ENCODE peak calls at places on chromosomes 3 and 15, in nine cellular contexts. E, Y, Q, N, O, M, B, I and C are unnamed samples.

GRCh38 chr3:49799761-49800160 is at the start of gene CDHR4:
- DNase-seq in E (no peak), Y (no peak), Q (no peak), N (no peak), O (no peak), M (no peak), B (peak), I (no peak), C (peak)

GRCh38 chr3:160448845-160449659 is 534 bp downstream of the TRIM59 start:
- DNase-seq in E (no peak), Y (peak), Q (peak), N (no peak), O (peak), M (peak), B (peak), I (no peak), C (peak)

GRCh38 chr15:58362262-58362922 is 69.4 kb upstream of the LIPC start:
- DNase-seq in E (no peak), Y (no peak), Q (no peak), N (no peak), O (no peak), M (no peak), B (no peak), I (no peak), C (no peak)

GRCh38 chr3:77815467-77815866 is 775.6 kb downstream of the ROBO2 start:
- DNase-seq in E (no peak), Y (no peak), Q (no peak), N (no peak), O (no peak), M (peak), B (peak), I (no peak), C (peak)

GRCh38 chr3:111594205-111594604 is 941 bp downstream of the ZBED2 start:
- DNase-seq in E (no peak), Y (no peak), Q (no peak), N (no peak), O (no peak), M (no peak), B (peak), I (no peak), C (peak)

GRCh38 chr3:24523988-24524727 is 29.5 kb upstream of the THRB start:
- DNase-seq in E (no peak), Y (no peak), Q (no peak), N (no peak), O (no peak), M (no peak), B (peak), I (no peak), C (peak)

GRCh38 chr3:153768559-153769469 is 352.4 kb upstream of the ARHGEF26 start:
- DNase-seq in E (peak), Y (peak), Q (peak), N (peak), O (peak), M (peak), B (peak), I (no peak), C (peak)

GRCh38 chr3:194374930-194375329 is 5.4 kb upstream of the LRRC15 start:
- DNase-seq in E (no peak), Y (no peak), Q (no peak), N (no peak), O (no peak), M (no peak), B (no peak), I (no peak), C (no peak)

GRCh38 chr3:52233108-52233591 is 5.8 kb downstream of the TWF2 start:
- DNase-seq in E (no peak), Y (no peak), Q (peak), N (no peak), O (no peak), M (no peak), B (no peak), I (no peak), C (no peak)

GRCh38 chr15:58529041-58529440 is 97.2 kb downstream of the LIPC start:
- DNase-seq in E (no peak), Y (no peak), Q (no peak), N (no peak), O (no peak), M (peak), B (no peak), I (no peak), C (no peak)

GRCh38 chr3:177231237-177231636 is 34.0 kb upstream of the TBL1XR1 start:
- DNase-seq in E (no peak), Y (no peak), Q (no peak), N (no peak), O (no peak), M (no peak), B (no peak), I (no peak), C (no peak)

GRCh38 chr3:107816082-107816481 is 274.7 kb downstream of the CD47 start:
- DNase-seq in E (no peak), Y (no peak), Q (no peak), N (no peak), O (no peak), M (no peak), B (no peak), I (no peak), C (no peak)

GRCh38 chr3:45145223-45145622 is 955 bp downstream of the CDCP1 start:
- DNase-seq in E (no peak), Y (no peak), Q (no peak), N (no peak), O (no peak), M (no peak), B (peak), I (no peak), C (peak)

GRCh38 chr3:121894191-121894990 is at the start of gene SLC15A2:
- DNase-seq in E (no peak), Y (no peak), Q (no peak), N (no peak), O (no peak), M (peak), B (no peak), I (no peak), C (no peak)

GRCh38 chr15:31268108-31268501 is 58.5 kb upstream of the KLF13 start:
- DNase-seq in E (no peak), Y (no peak), Q (no peak), N (no peak), O (no peak), M (no peak), B (no peak), I (no peak), C (no peak)

GRCh38 chr3:31695280-31696008 is 162.7 kb downstream of the STT3B start:
- DNase-seq in E (peak), Y (peak), Q (no peak), N (peak), O (no peak), M (no peak), B (no peak), I (no peak), C (peak)

GRCh38 chr3:196287066-196287404 is 491 bp downstream of the PCYT1A start:
- DNase-seq in E (no peak), Y (no peak), Q (no peak), N (no peak), O (no peak), M (peak), B (no peak), I (peak), C (peak)

GRCh38 chr3:189734061-189734460 is 102.9 kb downstream of the TP63 start:
- DNase-seq in E (no peak), Y (no peak), Q (no peak), N (no peak), O (no peak), M (no peak), B (no peak), I (no peak), C (no peak)

GRCh38 chr3:60609446-60609845 is 641.8 kb downstream of the FHIT start:
- DNase-seq in E (no peak), Y (no peak), Q (no peak), N (no peak), O (no peak), M (no peak), B (no peak), I (no peak), C (peak)